ENCODE peak calls at places on chromosomes 3 and 15, in nine cellular contexts. U is stimulated activated CD4-positive, alpha-beta T cell treated with anti-CD3 and anti-CD28 coated beads, Interleukin-1b, Interleukin-23, amount 100 ng/mL, for 4 hours; Z is midbrain; R is cardiac fibroblast; K is psoas muscle; E is HTR-8/SVneo; V is HAP-1; H is activated T-helper 1 cell treated with anti-CD3 and anti-CD28 coated beads, Interleukin-2, amount 50 U/mL, for 16 hours; S is AG10803. T is an unnamed sample.

GRCh38 chr3:66615643-66616301 is 115.0 kb upstream of the LRIG1 start:
- DNase-seq in U (no peak), K (no peak), S (no peak), R (no peak), E (no peak), H (no peak), V (no peak), Z (no peak), T (no peak)

GRCh38 chr3:129344540-129345220 is 66.0 kb downstream of the HMCES start:
- DNase-seq in Z (no peak), S (no peak), V (peak), K (peak), E (peak), U (no peak), R (no peak), H (no peak), T (no peak)

GRCh38 chr15:90184119-90184785 is 16.9 kb upstream of the SEMA4B start:
- DNase-seq in V (peak), S (peak), H (no peak), E (no peak), R (peak), U (peak), K (peak), Z (peak), T (peak)

GRCh38 chr15:59245583-59245982 is 38.9 kb downstream of the LDHAL6B start:
- DNase-seq in H (no peak), K (no peak), V (no peak), E (no peak), R (no peak), S (no peak), U (no peak), Z (no peak), T (no peak)

GRCh38 chr15:57607570-57608000 is 15.9 kb downstream of the MYZAP start:
- DNase-seq in H (no peak), R (peak), V (no peak), S (peak), U (no peak), E (peak), Z (no peak), K (peak), T (no peak)

GRCh38 chr3:74532446-74532845 is 82.0 kb downstream of the CNTN3 start:
- DNase-seq in V (no peak), S (peak), U (no peak), K (no peak), Z (no peak), R (peak), E (no peak), H (no peak), T (no peak)

GRCh38 chr15:89051875-89052274 is 36.4 kb upstream of the ABHD2 start:
- DNase-seq in Z (no peak), K (no peak), E (no peak), H (no peak), R (peak), V (peak), S (peak), U (no peak), T (no peak)

GRCh38 chr3:132448211-132448961 is 31.1 kb downstream of the DNAJC13 start:
- DNase-seq in K (no peak), S (peak), R (peak), E (no peak), H (no peak), V (no peak), U (no peak), Z (no peak), T (no peak)

GRCh38 chr3:62169871-62170660 is 203.3 kb downstream of the FEZF2 start:
- DNase-seq in V (no peak), K (no peak), U (no peak), S (peak), R (peak), H (no peak), E (no peak), Z (no peak), T (no peak)

GRCh38 chr3:13149331-13150203 is 76.3 kb upstream of the IQSEC1 start:
- DNase-seq in H (no peak), U (no peak), R (no peak), Z (no peak), K (no peak), V (peak), S (no peak), E (no peak), T (no peak)

GRCh38 chr3:177831361-177831760 is 634.1 kb upstream of the TBL1XR1 start:
- DNase-seq in S (no peak), K (no peak), R (peak), V (no peak), H (no peak), E (no peak), Z (no peak), U (no peak), T (no peak)

GRCh38 chr3:138781012-138781470 is 53.7 kb downstream of the PIK3CB start:
- DNase-seq in U (peak), K (no peak), Z (no peak), E (no peak), S (no peak), V (no peak), R (no peak), H (peak), T (no peak)

GRCh38 chr3:174859756-174860155 is 622 bp downstream of the NAALADL2 start:
- DNase-seq in E (no peak), K (no peak), S (no peak), Z (no peak), U (no peak), H (no peak), R (no peak), V (no peak), T (no peak)

GRCh38 chr3:8865697-8866096 is 96.3 kb upstream of the OXTR start:
- DNase-seq in H (no peak), Z (no peak), K (no peak), V (no peak), S (no peak), E (no peak), U (no peak), R (no peak), T (no peak)

GRCh38 chr15:92383528-92384326 is 10.0 kb upstream of the ST8SIA2 start:
- DNase-seq in H (no peak), V (peak), K (no peak), S (peak), E (no peak), U (no peak), Z (no peak), R (no peak), T (no peak)

GRCh38 chr15:88908697-88909621 is 4.2 kb downstream of the MFGE8 start:
- DNase-seq in V (no peak), S (no peak), K (no peak), U (no peak), E (no peak), H (no peak), Z (no peak), R (peak), T (no peak)

GRCh38 chr15:31102049-31102321 is 460 bp upstream of the TRPM1 start:
- DNase-seq in S (no peak), E (no peak), H (no peak), U (no peak), Z (no peak), R (no peak), V (no peak), K (no peak), T (no peak)

GRCh38 chr15:100230784-100231183 is 111.0 kb downstream of the ADAMTS17 start:
- DNase-seq in H (no peak), V (no peak), S (no peak), Z (no peak), E (no peak), K (no peak), U (no peak), R (no peak), T (no peak)

GRCh38 chr3:124529826-124530571 is 200.3 kb upstream of the UMPS start:
- DNase-seq in U (no peak), E (peak), S (peak), K (no peak), R (no peak), H (no peak), Z (peak), V (no peak), T (no peak)

GRCh38 chr3:128407986-128408692 is 58.6 kb downstream of the DNAJB8 start:
- DNase-seq in R (no peak), K (no peak), H (no peak), S (no peak), V (no peak), E (no peak), Z (no peak), U (no peak), T (no peak)

GRCh38 chr3:156693166-156693565 is 18.8 kb downstream of the TIPARP start:
- DNase-seq in S (no peak), V (no peak), Z (no peak), K (no peak), U (no peak), H (no peak), R (peak), E (no peak), T (no peak)

GRCh38 chr15:73273181-73274002 is 95.4 kb downstream of the HCN4 start:
- DNase-seq in E (peak), K (peak), S (peak), Z (peak), U (peak), H (peak), R (peak), V (peak), T (no peak)

GRCh38 chr3:197298858-197299854 is 744 bp upstream of the DLG1 start:
- DNase-seq in V (peak), K (peak), S (peak), U (no peak), H (no peak), R (no peak), Z (peak), E (peak), T (peak)

GRCh38 chr3:118628704-118629341 is 405.8 kb downstream of the IGSF11 start:
- DNase-seq in S (peak), R (peak), E (peak), K (peak), H (no peak), U (no peak), Z (peak), V (peak), T (peak)

GRCh38 chr3:174355505-174355904 is 503.6 kb upstream of the NAALADL2 start:
- DNase-seq in H (no peak), S (peak), E (peak), Z (no peak), R (peak), U (no peak), K (no peak), V (peak), T (no peak)